ENCODE peak calls at places on chromosomes 12 and 14, in five cellular contexts. One of them, this sample, is unnamed. For H3K9me3 and H3K4me1, the result is how much of the 10 kb centered on the place peaks cover.

GRCh38 chr12:25979059-25979458 is 20.6 kb downstream of the RASSF8 start:
- DNase-seq in H1: no peak
- DNase-seq in K562: no peak
- DNase-seq in HepG2: no peak
- DNase-seq in GM12878: no peak
- DNase-seq in this sample: no peak

GRCh38 chr14:102916347-102917055 is 6.0 kb upstream of the AMN start:
- DNase-seq in H1: no peak
- DNase-seq in K562: no peak
- DNase-seq in HepG2: no peak
- DNase-seq in GM12878: no peak
- DNase-seq in this sample: no peak

GRCh38 chr12:51177897-51178296 is 5.0 kb upstream of the TFCP2 start:
- DNase-seq in GM12878: no peak
- DNase-seq in K562: no peak
- DNase-seq in HepG2: no peak
- DNase-seq in H1: no peak
- DNase-seq in this sample: no peak

GRCh38 chr12:109466821-109467220 is 10.3 kb downstream of the KCTD10 start:
- DNase-seq in HepG2: no peak
- DNase-seq in H1: no peak
- DNase-seq in K562: no peak
- DNase-seq in GM12878: no peak
- DNase-seq in this sample: no peak

GRCh38 chr14:99809864-99810854 is 16.9 kb downstream of the EML1 start:
- DNase-seq in K562: no peak
- DNase-seq in HepG2: peak
- DNase-seq in GM12878: no peak
- DNase-seq in H1: no peak
- DNase-seq in this sample: no peak

GRCh38 chr12:4089147-4089606 is 184.4 kb upstream of the CCND2 start:
- DNase-seq in K562: no peak
- DNase-seq in H1: no peak
- DNase-seq in GM12878: no peak
- DNase-seq in HepG2: no peak
- DNase-seq in this sample: no peak

GRCh38 chr12:106108187-106108816 is 30.5 kb downstream of the NUAK1 start:
- DNase-seq in H1: no peak
- DNase-seq in GM12878: no peak
- DNase-seq in K562: no peak
- DNase-seq in HepG2: no peak
- DNase-seq in this sample: no peak

GRCh38 chr14:105483300-105484068 is 3.2 kb upstream of the CRIP1 start:
- DNase-seq in HepG2: no peak
- DNase-seq in GM12878: no peak
- DNase-seq in H1: peak
- DNase-seq in K562: no peak
- DNase-seq in this sample: no peak

GRCh38 chr12:101616027-101616494 is 21.3 kb downstream of the MYBPC1 start:
- DNase-seq in K562: no peak
- DNase-seq in H1: no peak
- DNase-seq in GM12878: no peak
- DNase-seq in HepG2: peak
- DNase-seq in this sample: no peak

GRCh38 chr12:131370791-131371579 is 339.9 kb upstream of the SFSWAP start:
- DNase-seq in H1: peak
- DNase-seq in GM12878: no peak
- DNase-seq in K562: no peak
- DNase-seq in HepG2: no peak
- DNase-seq in this sample: no peak
- H3K9me3 ChIP-seq in H1: under half
- H3K9me3 ChIP-seq in GM12878: under half
- H3K9me3 ChIP-seq in K562: under half
- H3K9me3 ChIP-seq in HepG2: under half
- H3K9me3 ChIP-seq in this sample: under half

GRCh38 chr12:128791395-128792322 is 32.1 kb downstream of the SLC15A4 start:
- DNase-seq in K562: no peak
- DNase-seq in HepG2: no peak
- DNase-seq in H1: no peak
- DNase-seq in GM12878: no peak
- DNase-seq in this sample: no peak
- TF ChIP-seq SP1 in K562: no peak
- TF ChIP-seq SP1 in HepG2: no peak
- TF ChIP-seq SP1 in H1: no peak
- TF ChIP-seq SP1 in GM12878: no peak
- TF ChIP-seq SP1 in this sample: no peak

DNA sequence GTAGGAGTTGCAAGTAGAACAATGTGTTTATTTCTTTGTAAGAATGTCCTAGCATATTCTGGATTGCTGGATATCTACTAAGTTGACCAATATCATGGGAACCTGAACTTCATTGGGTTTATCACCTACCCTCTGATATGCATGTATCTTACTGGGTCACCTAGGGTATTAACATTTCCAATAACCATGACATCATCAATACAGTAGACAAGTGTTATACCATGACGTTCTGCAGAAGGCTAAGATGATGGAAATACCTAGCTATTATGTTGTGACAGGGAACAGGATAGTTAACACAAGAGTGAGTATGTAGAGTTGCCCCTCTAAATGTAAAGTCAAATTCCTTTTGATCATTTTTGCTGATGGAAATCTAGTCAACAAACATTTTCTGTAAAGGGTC is 26.0 kb downstream of the GPR65 start:
- DNase-seq in K562: no peak
- DNase-seq in GM12878: no peak
- DNase-seq in H1: no peak
- DNase-seq in HepG2: no peak
- DNase-seq in this sample: no peak
- H3K4me1 ChIP-seq in K562: under half
- H3K4me1 ChIP-seq in GM12878: under half
- H3K4me1 ChIP-seq in H1: under half
- H3K4me1 ChIP-seq in HepG2: under half
- H3K4me1 ChIP-seq in this sample: under half

GRCh38 chr12:98352218-98352811 is 163.1 kb upstream of the TMPO start:
- DNase-seq in H1: no peak
- DNase-seq in GM12878: no peak
- DNase-seq in K562: no peak
- DNase-seq in HepG2: peak
- DNase-seq in this sample: peak
- H3K9me3 ChIP-seq in H1: under half
- H3K9me3 ChIP-seq in GM12878: under half
- H3K9me3 ChIP-seq in K562: under half
- H3K9me3 ChIP-seq in HepG2: under half
- H3K9me3 ChIP-seq in this sample: under half

DNA sequence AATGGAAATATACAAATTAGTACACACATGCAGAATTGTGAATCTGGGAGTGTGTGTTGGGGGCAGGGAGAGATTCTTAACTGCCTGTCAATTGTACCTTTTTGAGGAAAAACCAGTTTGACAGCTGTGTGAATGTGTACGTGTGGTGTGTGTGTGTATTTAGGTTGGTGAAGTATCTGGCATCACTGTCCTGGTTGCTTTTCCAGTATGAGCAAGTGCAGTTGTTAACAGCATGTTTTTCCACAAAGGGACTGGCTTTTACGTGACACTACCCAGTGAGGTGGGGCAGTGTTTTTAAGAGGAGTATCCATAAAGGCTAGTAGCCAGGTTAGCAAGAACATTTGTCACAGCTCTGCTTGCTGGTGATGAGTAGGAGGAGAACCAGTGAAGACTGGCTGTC is 56.1 kb downstream of the DAAM1 start:
- DNase-seq in GM12878: no peak
- DNase-seq in K562: no peak
- DNase-seq in HepG2: no peak
- DNase-seq in H1: no peak
- DNase-seq in this sample: no peak
- TF ChIP-seq SP1 in GM12878: no peak
- TF ChIP-seq SP1 in K562: no peak
- TF ChIP-seq SP1 in HepG2: no peak
- TF ChIP-seq SP1 in H1: no peak
- TF ChIP-seq SP1 in this sample: no peak

DNA sequence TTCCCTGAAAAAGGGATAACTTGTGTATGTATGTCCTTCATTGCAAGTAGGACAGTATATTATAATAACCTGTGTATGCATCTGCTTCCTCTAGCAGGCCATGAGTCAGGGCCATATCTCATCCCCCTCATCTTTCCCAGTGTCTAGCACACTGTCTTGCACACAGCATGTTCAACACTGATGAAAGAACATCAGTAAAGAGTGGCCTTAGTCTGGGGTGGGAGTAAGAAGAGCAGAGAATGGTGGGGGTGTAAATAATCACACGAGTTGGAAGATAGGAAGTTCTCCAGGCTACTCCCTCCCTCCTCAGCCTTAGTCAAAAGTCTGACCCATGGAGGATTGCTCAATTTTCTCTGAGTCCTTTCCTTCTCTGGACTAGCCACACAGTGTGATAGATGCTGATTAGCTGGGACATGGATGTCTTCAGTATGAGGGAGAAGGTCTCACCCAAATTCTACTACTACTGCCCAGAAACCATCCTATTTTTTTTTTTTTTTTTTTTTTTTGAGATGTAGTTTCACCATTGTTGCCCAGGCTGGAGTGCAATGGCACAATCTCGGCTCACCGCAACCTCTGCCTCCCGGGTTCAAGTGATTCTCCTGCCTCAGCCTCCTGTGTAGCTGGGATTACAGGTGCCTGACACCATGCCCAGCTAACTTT is 14.6 kb upstream of the SP1 start:
- DNase-seq in H1: no peak
- DNase-seq in K562: peak
- DNase-seq in GM12878: no peak
- DNase-seq in HepG2: no peak
- DNase-seq in this sample: no peak
- H3K4me1 ChIP-seq in H1: under half
- H3K4me1 ChIP-seq in K562: under half
- H3K4me1 ChIP-seq in GM12878: under half
- H3K4me1 ChIP-seq in HepG2: under half
- H3K4me1 ChIP-seq in this sample: half or more

GRCh38 chr12:41634096-41634495 is 446.0 kb downstream of the PDZRN4 start:
- DNase-seq in HepG2: no peak
- DNase-seq in H1: no peak
- DNase-seq in K562: no peak
- DNase-seq in GM12878: no peak
- DNase-seq in this sample: no peak

GRCh38 chr12:41624571-41624970 is 436.5 kb downstream of the PDZRN4 start:
- DNase-seq in H1: no peak
- DNase-seq in K562: no peak
- DNase-seq in HepG2: no peak
- DNase-seq in GM12878: no peak
- DNase-seq in this sample: no peak

DNA sequence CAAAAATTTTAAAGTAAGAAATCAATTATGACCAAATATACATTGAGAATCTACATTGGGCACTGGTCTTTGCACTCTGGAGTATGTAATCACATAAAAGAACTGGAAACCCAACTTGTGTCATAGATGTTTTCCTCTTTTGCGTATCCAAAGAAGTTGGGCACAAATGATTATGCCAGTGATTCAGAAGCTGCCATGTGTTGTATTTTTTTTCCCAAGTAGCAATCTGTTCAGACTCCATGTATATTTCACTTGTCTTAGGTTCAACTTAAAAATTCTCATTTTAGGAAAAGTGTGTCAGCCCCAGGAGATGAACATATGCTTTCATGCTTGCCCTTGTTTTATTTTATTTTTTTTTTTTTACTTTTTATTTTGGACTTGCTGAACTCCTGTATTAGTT is 441.5 kb downstream of the PDZRN4 start:
- DNase-seq in HepG2: no peak
- DNase-seq in GM12878: no peak
- DNase-seq in H1: no peak
- DNase-seq in K562: no peak
- DNase-seq in this sample: no peak
- H3K9me3 ChIP-seq in HepG2: under half
- H3K9me3 ChIP-seq in GM12878: under half
- H3K9me3 ChIP-seq in H1: under half
- H3K9me3 ChIP-seq in K562: under half
- H3K9me3 ChIP-seq in this sample: under half

This sample was measured in HCT116.